ENCODE peak calls at places on chromosomes 2 and 18, in five cellular contexts. W is HCT116, O is K562, Q is upper lobe of left lung, U is HepG2. M is an unnamed sample.

GRCh38 chr18:77248873-77249582 is 620 bp upstream of the GALR1 start:
- ATAC-seq in W (no peak), O (no peak), Q (no peak), U (no peak), M (no peak)

GRCh38 chr2:55590810-55591440 is 26.5 kb downstream of the PPP4R3B start:
- ATAC-seq in W (peak; percentile 90), O (peak; percentile 27), Q (no peak), U (no peak), M (no peak)

GRCh38 chr2:207939342-207940108 is 85.8 kb downstream of the PLEKHM3 start:
- ATAC-seq in W (no peak), O (no peak), Q (no peak), U (no peak), M (no peak)

GRCh38 chr18:78171954-78172353 is 807.7 kb upstream of the SALL3 start:
- ATAC-seq in W (no peak), O (no peak), Q (no peak), U (no peak), M (no peak)

GRCh38 chr2:151886235-151886634 is 58.0 kb upstream of the ARL5A start:
- ATAC-seq in W (no peak), O (no peak), Q (peak; percentile 66), U (no peak), M (no peak)

GRCh38 chr2:181786371-181787228 is 104.9 kb upstream of the ITPRID2 start:
- ATAC-seq in W (no peak), O (no peak), Q (no peak), U (no peak), M (no peak)

GRCh38 chr18:1253825-1254224 is 349.2 kb downstream of the ADCYAP1 start:
- ATAC-seq in W (no peak), O (no peak), Q (no peak), U (no peak), M (no peak)

GRCh38 chr2:222842517-222843174 is 18.2 kb upstream of the ACSL3 start:
- ATAC-seq in W (peak; percentile 54), O (no peak), Q (no peak), U (peak; percentile 94), M (no peak)

GRCh38 chr2:183248866-183249567 is 124.8 kb downstream of the NUP35 start:
- ATAC-seq in W (peak; percentile 70), O (peak; percentile 87), Q (no peak), U (peak; percentile 57), M (no peak)

GRCh38 chr2:21466528-21466927 is 342.8 kb downstream of the TDRD15 start:
- ATAC-seq in W (no peak), O (no peak), Q (no peak), U (no peak), M (no peak)

GRCh38 chr2:21754164-21754788 is 630.5 kb downstream of the TDRD15 start:
- ATAC-seq in W (no peak), O (no peak), Q (no peak), U (peak; percentile 71), M (no peak)

GRCh38 chr2:236577481-236578410 is 8.1 kb downstream of the ACKR3 start:
- ATAC-seq in W (no peak), O (no peak), Q (no peak), U (no peak), M (no peak)

GRCh38 chr2:171741189-171741588 is 53.9 kb downstream of the DYNC1I2 start:
- ATAC-seq in W (no peak), O (no peak), Q (no peak), U (no peak), M (no peak)

DNA sequence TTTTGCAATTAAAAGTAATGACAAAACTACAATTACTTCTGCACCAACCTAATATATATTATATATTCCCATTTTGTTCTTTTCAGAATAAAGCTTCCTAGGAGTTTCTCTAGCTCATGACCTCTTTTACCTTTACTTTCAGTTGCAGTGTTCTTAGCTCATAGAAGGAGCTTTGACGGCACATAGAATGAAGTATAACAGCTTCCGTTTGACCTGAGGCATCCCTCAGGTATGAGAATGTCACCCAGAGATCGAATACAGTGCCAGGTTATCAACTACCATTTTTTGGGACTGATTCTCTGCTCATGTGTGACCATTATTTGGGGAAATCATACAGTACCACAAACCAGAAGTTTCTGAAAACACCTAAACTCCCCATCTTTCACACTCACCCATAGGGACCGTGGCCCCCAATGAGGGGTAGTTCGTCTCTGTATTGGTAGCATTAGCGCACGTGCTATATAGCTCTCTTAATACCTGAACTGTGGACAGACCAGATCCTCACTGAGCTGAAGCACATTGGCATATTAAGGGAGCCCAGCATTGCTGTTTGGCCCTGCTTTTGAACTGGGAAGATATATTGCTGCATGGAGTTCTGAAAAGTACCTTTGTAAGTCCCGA is 123.0 kb downstream of the SPTBN1 start:
- ATAC-seq in W (no peak), O (no peak), Q (no peak), U (peak; percentile 72), M (no peak)
- H3K4me3 ChIP-seq in W (no peak overlapping the region), O (no peak overlapping the region), Q (no peak overlapping the region), U (peak overlapping the region; percentile 21), M (no peak overlapping the region)

GRCh38 chr2:64641585-64641984 is 12.1 kb downstream of the SERTAD2 start:
- ATAC-seq in W (no peak), O (peak; percentile 7), Q (no peak), U (no peak), M (no peak)

GRCh38 chr2:64643838-64644219 is 9.9 kb downstream of the SERTAD2 start:
- ATAC-seq in W (peak; percentile 26), O (peak; percentile 0), Q (no peak), U (no peak), M (no peak)

GRCh38 chr2:64646007-64646880 is 7.5 kb downstream of the SERTAD2 start:
- ATAC-seq in W (no peak), O (no peak), Q (no peak), U (no peak), M (no peak)

GRCh38 chr2:64644240-64645013 is 9.3 kb downstream of the SERTAD2 start:
- ATAC-seq in W (peak; percentile 77), O (peak; percentile 83), Q (peak; percentile 90), U (peak; percentile 67), M (peak; percentile 89)

GRCh38 chr2:64645014-64645418 is 8.7 kb downstream of the SERTAD2 start:
- ATAC-seq in W (peak; percentile 55), O (peak; percentile 77), Q (peak; percentile 71), U (peak; percentile 87), M (peak; percentile 76)
- TF ChIP-seq POLR2AphosphoS5 in W (peak; percentile 45), O (peak; percentile 66), Q (no peak), U (no peak), M (no peak)

GRCh38 chr2:59233448-59233847 is 992.3 kb upstream of the FANCL start:
- ATAC-seq in W (no peak), O (no peak), Q (no peak), U (no peak), M (no peak)
- H3K4me3 ChIP-seq in W (no peak overlapping the region), O (no peak overlapping the region), Q (no peak overlapping the region), U (no peak overlapping the region), M (no peak overlapping the region)

GRCh38 chr2:79487371-79487770 is 25.5 kb upstream of the CTNNA2 start:
- ATAC-seq in W (no peak), O (no peak), Q (no peak), U (no peak), M (no peak)
- TF ChIP-seq POLR2AphosphoS5 in W (no peak), O (no peak), Q (no peak), U (no peak), M (no peak)

GRCh38 chr2:45342-46130 is 769 bp downstream of the FAM110C start:
- ATAC-seq in W (peak; percentile 16), O (no peak), Q (no peak), U (peak; percentile 34), M (no peak)
- H3K4me3 ChIP-seq in W (peak overlapping the region; percentile 65), O (no peak overlapping the region), Q (peak overlapping the region; percentile 53), U (peak overlapping the region; percentile 57), M (peak overlapping the region; percentile 16)